ENCODE peak calls at places on chromosomes 12 and 14, in nine cellular contexts. R, C, X, J, H, Z, B, P and G are unnamed samples.

GRCh38 chr14:61569783-61570182 is 125.5 kb upstream of the HIF1A start:
- DNase-seq in H (no peak), Z (no peak), B (no peak), P (no peak), J (no peak), C (peak), X (no peak), R (no peak), G (peak)

GRCh38 chr12:63495974-63496373 is 172.3 kb downstream of the DPY19L2 start:
- DNase-seq in J (no peak), Z (no peak), P (no peak), X (no peak), B (no peak), R (no peak), C (no peak), H (no peak), G (no peak)

GRCh38 chr14:102949801-102950451 is 27.5 kb downstream of the AMN start:
- DNase-seq in B (no peak), H (no peak), Z (no peak), J (no peak), P (no peak), C (no peak), R (no peak), X (no peak), G (no peak)

GRCh38 chr14:104389326-104390220 is 190.0 kb upstream of the C14orf180 start:
- DNase-seq in P (no peak), H (no peak), J (no peak), C (no peak), B (no peak), R (no peak), Z (no peak), X (no peak), G (no peak)

GRCh38 chr12:67752226-67752732 is 103.7 kb downstream of the DYRK2 start:
- DNase-seq in R (no peak), C (no peak), Z (no peak), B (no peak), X (no peak), P (no peak), J (no peak), H (no peak), G (no peak)

GRCh38 chr12:115946092-115946491 is 331.4 kb downstream of the MED13L start:
- DNase-seq in J (no peak), B (no peak), R (no peak), Z (no peak), C (no peak), P (no peak), X (no peak), H (no peak), G (no peak)

GRCh38 chr14:67487937-67488893 is at the start of gene TMEM229B:
- DNase-seq in R (peak), H (no peak), B (no peak), C (peak), J (no peak), P (peak), Z (no peak), X (no peak), G (no peak)

GRCh38 chr12:28172434-28173030 is 17.7 kb upstream of the CCDC91 start:
- DNase-seq in J (peak), X (peak), B (peak), R (no peak), C (no peak), P (no peak), H (no peak), Z (peak), G (peak)

GRCh38 chr12:31245822-31246469 is 80.0 kb downstream of the SINHCAF start:
- DNase-seq in P (no peak), C (no peak), J (no peak), X (no peak), Z (no peak), H (no peak), R (no peak), B (no peak), G (no peak)

GRCh38 chr12:92927055-92927435 is 2.0 kb downstream of the EEA1 start:
- DNase-seq in Z (no peak), B (no peak), H (no peak), J (no peak), R (no peak), C (no peak), P (no peak), X (no peak), G (peak)

GRCh38 chr14:104603623-104604401 is 760 bp downstream of the TMEM179 start:
- DNase-seq in H (peak), J (no peak), C (no peak), R (no peak), B (no peak), X (no peak), P (no peak), Z (peak), G (no peak)

GRCh38 chr14:77026930-77027537 is 1.5 kb downstream of the IRF2BPL start:
- DNase-seq in R (peak), X (no peak), P (no peak), B (no peak), C (no peak), J (no peak), H (peak), Z (peak), G (no peak)

GRCh38 chr14:54815016-54815415 is 87.6 kb downstream of the GCH1 start:
- DNase-seq in R (no peak), B (no peak), Z (no peak), X (no peak), J (no peak), H (no peak), C (peak), P (no peak), G (no peak)

GRCh38 chr14:68584786-68585185 is 208.1 kb downstream of the ZFP36L1 start:
- DNase-seq in X (no peak), Z (no peak), H (no peak), P (no peak), J (no peak), B (no peak), C (peak), R (no peak), G (no peak)

GRCh38 chr12:49019435-49020317 is 1.1 kb upstream of the PRKAG1 start:
- DNase-seq in Z (peak), B (no peak), C (no peak), P (no peak), H (peak), X (no peak), R (peak), J (no peak), G (no peak)

GRCh38 chr12:401235-402126 is at the start of gene CCDC77:
- DNase-seq in B (peak), X (peak), Z (peak), C (peak), R (peak), P (no peak), J (peak), H (peak), G (peak)

GRCh38 chr12:110312581-110313360 is 31.7 kb downstream of the ATP2A2 start:
- DNase-seq in C (no peak), J (peak), Z (no peak), R (no peak), H (peak), X (no peak), B (no peak), P (no peak), G (no peak)

GRCh38 chr14:93054006-93054405 is 61.7 kb downstream of the ITPK1 start:
- DNase-seq in R (no peak), H (no peak), C (no peak), P (no peak), Z (no peak), J (no peak), B (no peak), X (no peak), G (no peak)

GRCh38 chr14:54333511-54333910 is 63.3 kb upstream of the CDKN3 start:
- DNase-seq in B (no peak), C (peak), J (no peak), P (no peak), H (no peak), Z (no peak), R (no peak), X (no peak), G (no peak)

GRCh38 chr12:127121494-127122070 is 1145.4 kb upstream of the TMEM132C start:
- DNase-seq in B (no peak), X (no peak), R (no peak), H (no peak), J (no peak), C (no peak), P (no peak), Z (no peak), G (no peak)

GRCh38 chr12:127127887-127128286 is 1139.1 kb upstream of the TMEM132C start:
- DNase-seq in B (no peak), P (no peak), X (no peak), H (no peak), J (no peak), Z (no peak), R (no peak), C (no peak), G (no peak)

GRCh38 chr12:127126260-127126628 is 1140.7 kb upstream of the TMEM132C start:
- DNase-seq in Z (no peak), R (no peak), P (no peak), J (no peak), X (no peak), H (no peak), C (no peak), B (no peak), G (no peak)

GRCh38 chr12:127130506-127131100 is 1136.4 kb upstream of the TMEM132C start:
- DNase-seq in C (no peak), B (no peak), P (no peak), Z (no peak), R (no peak), X (no peak), H (no peak), J (no peak), G (no peak)

DNA sequence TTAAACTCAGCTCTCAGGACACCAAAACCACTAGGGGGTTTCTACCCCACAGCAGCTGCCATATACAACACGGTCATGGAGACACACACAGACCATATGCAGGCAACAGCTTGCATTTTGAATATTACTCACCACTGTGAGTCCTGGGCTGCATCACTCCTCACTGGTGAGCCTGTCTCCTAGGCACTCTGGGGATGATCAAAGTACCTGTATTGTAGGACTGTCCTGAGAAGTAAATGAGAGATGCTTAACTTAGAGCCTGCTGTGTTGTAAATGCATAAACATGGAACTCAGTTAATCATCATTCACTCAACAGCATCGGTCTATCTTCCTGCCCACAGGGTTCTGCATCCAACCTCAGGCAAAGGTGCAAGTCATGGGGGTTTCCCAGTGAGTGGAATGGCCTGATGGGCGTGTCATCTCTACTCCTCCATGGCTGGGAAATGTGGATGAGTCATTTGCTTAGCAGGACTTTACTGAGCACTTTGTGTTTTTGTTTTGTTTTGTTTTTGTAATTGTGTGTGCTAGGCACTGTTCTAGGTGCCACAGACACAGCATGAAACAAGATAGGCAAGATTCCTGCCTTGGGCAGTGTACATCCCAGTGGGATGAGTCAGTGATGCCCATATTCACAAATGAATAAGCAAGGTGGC is 1141.2 kb upstream of the TMEM132C start:
- DNase-seq in C (no peak), J (no peak), Z (no peak), X (no peak), H (no peak), P (no peak), R (no peak), B (peak), G (peak)
- TF ChIP-seq CTCF in C (no peak), J (no peak), Z (no peak), X (no peak), H (no peak), P (no peak), R (no peak), B (no peak), G (no peak)

GRCh38 chr14:47167407-47167806 is 508.0 kb downstream of the MDGA2 start:
- DNase-seq in C (no peak), Z (no peak), B (no peak), P (no peak), J (no peak), H (no peak), X (no peak), R (no peak), G (no peak)
- TF ChIP-seq CTCF in C (no peak), Z (no peak), B (no peak), P (no peak), J (no peak), H (no peak), X (no peak), R (no peak), G (no peak)

GRCh38 chr14:99351166-99352007 is 79.4 kb upstream of the BCL11B start:
- DNase-seq in Z (no peak), R (no peak), J (no peak), B (no peak), X (no peak), H (no peak), P (no peak), C (no peak), G (no peak)
- TF ChIP-seq CTCF in Z (no peak), R (no peak), J (no peak), B (peak), X (no peak), H (no peak), P (no peak), C (no peak), G (no peak)

GRCh38 chr12:42240131-42240750 is 2.2 kb upstream of the YAF2 start:
- DNase-seq in C (no peak), R (no peak), Z (no peak), B (no peak), P (no peak), J (no peak), X (no peak), H (no peak), G (no peak)

GRCh38 chr12:42238240-42239140 is at the start of gene YAF2:
- DNase-seq in R (peak), C (peak), X (peak), Z (peak), H (peak), J (no peak), P (peak), B (peak), G (peak)

GRCh38 chr12:42237052-42237852 is 796 bp downstream of the YAF2 start:
- DNase-seq in X (no peak), J (peak), P (peak), H (peak), R (peak), C (peak), Z (peak), B (peak), G (peak)

GRCh38 chr12:42236017-42236416 is 2.0 kb downstream of the YAF2 start:
- DNase-seq in P (no peak), C (no peak), R (no peak), J (no peak), Z (no peak), H (no peak), X (no peak), B (no peak), G (no peak)

DNA sequence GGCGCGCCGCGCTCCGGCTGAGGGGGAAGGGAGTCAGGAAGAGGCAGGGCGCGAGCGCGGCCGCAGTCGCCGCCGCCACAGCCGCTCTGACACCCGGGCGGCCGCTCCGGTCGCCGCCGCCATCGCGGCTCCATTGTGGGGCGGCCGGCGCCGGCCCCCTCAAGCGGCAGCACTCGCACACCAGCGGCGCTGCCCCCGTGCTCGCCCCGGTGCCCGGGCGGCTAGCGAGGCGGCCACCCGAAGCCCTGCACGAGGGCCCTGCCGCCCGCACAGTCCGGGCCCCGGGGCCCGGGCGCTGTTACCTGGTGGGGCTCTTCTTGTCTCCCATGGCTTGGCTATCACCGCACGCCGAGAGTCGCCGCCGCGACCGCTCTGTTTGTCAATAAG is 202 bp downstream of the YAF2 start:
- DNase-seq in J (no peak), Z (peak), C (no peak), X (no peak), R (no peak), H (no peak), B (no peak), P (no peak), G (no peak)
- TF ChIP-seq CTCF in J (no peak), Z (no peak), C (no peak), X (no peak), R (no peak), H (no peak), B (no peak), P (no peak), G (no peak)

GRCh38 chr14:85142982-85143381 is 387.0 kb upstream of the FLRT2 start:
- DNase-seq in X (no peak), P (no peak), J (no peak), H (no peak), B (no peak), C (no peak), Z (no peak), R (no peak), G (no peak)
- TF ChIP-seq CTCF in X (no peak), P (no peak), J (no peak), H (no peak), B (no peak), C (no peak), Z (no peak), R (no peak), G (no peak)

GRCh38 chr14:36655963-36656768 is 5.5 kb upstream of the PAX9 start:
- DNase-seq in R (peak), B (no peak), J (no peak), C (no peak), H (no peak), P (no peak), X (no peak), Z (peak), G (peak)
- TF ChIP-seq CTCF in R (peak), B (peak), J (peak), C (no peak), H (no peak), P (peak), X (peak), Z (peak), G (peak)

GRCh38 chr14:47044841-47045240 is 393.3 kb upstream of the RPL10L start:
- DNase-seq in P (no peak), R (no peak), H (no peak), J (no peak), X (no peak), Z (peak), C (peak), B (no peak), G (no peak)

GRCh38 chr14:47039336-47039735 is 387.8 kb upstream of the RPL10L start:
- DNase-seq in P (no peak), J (no peak), Z (no peak), C (no peak), H (no peak), B (no peak), X (no peak), R (no peak), G (no peak)

DNA sequence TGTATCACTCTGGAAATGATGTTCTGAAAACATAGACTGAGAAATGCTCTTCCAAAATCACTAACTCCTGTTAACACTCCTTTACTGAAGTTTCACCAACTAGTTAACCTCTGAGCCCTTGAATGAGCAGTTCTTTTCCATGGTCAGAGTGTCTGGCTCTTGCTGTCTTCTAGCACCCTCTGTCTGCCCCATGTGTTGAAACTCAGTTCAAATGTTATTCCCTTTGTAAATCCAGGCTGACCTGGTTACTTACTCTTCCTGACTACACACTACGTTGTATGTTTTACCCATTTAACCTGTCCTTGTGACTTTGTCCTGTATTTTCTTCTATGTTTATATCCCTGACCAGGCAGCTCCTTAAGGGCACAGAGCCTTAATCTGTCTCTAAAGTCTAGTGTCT is 388.9 kb upstream of the RPL10L start:
- DNase-seq in Z (no peak), P (no peak), C (no peak), X (no peak), B (no peak), H (no peak), J (no peak), R (no peak), G (no peak)
- TF ChIP-seq CTCF in Z (no peak), P (peak), C (no peak), X (no peak), B (no peak), H (no peak), J (peak), R (no peak), G (no peak)

GRCh38 chr12:69239286-69239921 is at the start of gene CPSF6:
- DNase-seq in Z (peak), J (peak), B (peak), P (peak), C (peak), R (peak), H (peak), X (peak), G (peak)
- TF ChIP-seq CTCF in Z (no peak), J (no peak), B (no peak), P (no peak), C (no peak), R (no peak), H (no peak), X (no peak), G (no peak)

DNA sequence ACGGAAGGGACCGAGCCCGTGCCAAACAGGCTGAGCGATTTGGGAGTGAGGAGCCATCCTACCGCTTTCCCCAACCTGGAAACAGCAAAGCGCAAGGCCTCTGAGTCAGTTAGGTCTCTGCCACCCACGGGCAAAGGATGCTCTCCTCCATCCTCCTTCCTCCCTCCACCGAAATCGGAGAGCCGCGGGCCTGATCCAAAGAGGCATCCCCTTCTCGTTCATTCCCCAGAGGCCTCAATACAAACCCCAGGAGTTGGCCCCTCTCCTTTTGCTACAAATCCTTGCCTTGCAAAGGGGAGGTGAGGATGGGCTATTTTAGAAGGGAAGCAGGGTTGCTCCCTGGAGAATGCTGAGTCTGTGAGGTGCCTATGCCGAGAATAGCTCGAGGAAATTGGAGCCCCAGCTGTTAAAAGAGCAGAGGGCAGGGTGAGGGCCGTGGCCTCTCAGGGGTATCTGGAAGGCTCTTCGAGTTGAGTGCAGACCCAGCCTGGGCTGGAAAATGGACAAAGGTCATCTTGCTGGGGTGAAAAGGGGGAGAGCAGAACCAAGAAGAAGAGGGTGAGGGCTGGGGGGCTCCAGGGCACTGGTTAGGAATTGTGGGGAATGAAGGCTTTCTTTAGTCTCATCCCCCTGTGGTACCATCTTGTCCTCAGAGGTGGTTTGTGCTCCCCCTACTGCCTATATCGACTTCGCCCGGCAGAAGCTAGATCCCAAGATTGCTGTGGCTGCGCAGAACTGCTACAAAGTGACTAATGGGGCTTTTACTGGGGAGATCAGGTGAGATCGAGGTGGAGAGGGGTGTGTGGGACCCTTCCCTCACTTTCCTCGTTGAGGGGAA is 1.1 kb downstream of the TPI1 start:
- DNase-seq in B (no peak), R (no peak), Z (no peak), J (no peak), H (no peak), X (no peak), P (no peak), C (no peak), G (no peak)
- TF ChIP-seq CTCF in B (peak), R (no peak), Z (no peak), J (no peak), H (no peak), X (peak), P (no peak), C (no peak), G (peak)

DNA sequence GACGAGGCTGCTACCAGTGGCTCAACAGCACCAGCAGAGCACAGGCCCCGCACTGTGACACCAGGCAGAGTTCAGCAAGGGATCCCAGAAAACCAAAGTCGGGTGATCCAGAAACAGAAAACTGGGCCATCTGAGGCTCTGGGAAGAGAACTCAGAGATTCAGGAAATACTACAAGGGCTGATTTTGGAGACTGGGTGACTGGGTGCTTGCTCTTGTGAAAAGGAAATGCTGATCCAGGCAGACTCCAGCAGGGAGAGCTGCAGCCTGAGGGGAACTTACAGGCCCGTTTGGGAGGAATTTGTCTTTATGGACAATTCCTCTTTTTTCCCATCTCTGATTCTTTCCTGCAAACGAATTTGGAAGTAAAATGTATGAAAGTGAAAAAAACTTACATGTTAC is 28.2 kb downstream of the FOXN3 start:
- DNase-seq in C (no peak), Z (no peak), X (no peak), J (no peak), H (no peak), P (no peak), B (no peak), R (no peak), G (no peak)
- TF ChIP-seq CTCF in C (no peak), Z (no peak), X (peak), J (no peak), H (no peak), P (no peak), B (peak), R (no peak), G (peak)